ENCODE peak calls at places on chromosomes 6 and 20, in five cellular contexts. X is dorsolateral prefrontal cortex, C is fibroblast of lung, H is lower lobe of right lung, O is right cardiac atrium. Q is an unnamed sample.
A peak's percentile ranks its signal among the peaks of the same experiment; 100 is the strongest.

GRCh38 chr20:35600176-35600995 is 15.2 kb upstream of the SPAG4 start:
- DNase-seq in O (no peak), C (no peak), X (no peak), H (no peak), Q (no peak)

GRCh38 chr20:2771631-2772080 is 28.8 kb downstream of the CPXM1 start:
- DNase-seq in C (no peak), X (no peak), O (no peak), H (no peak), Q (no peak)

GRCh38 chr6:144153260-144153659 is 2.9 kb downstream of the STX11 start:
- DNase-seq in X (no peak), H (no peak), O (no peak), C (no peak), Q (peak; percentile 16)

GRCh38 chr6:155442562-155442961 is 13.1 kb downstream of the NOX3 start:
- DNase-seq in C (no peak), H (no peak), X (no peak), O (no peak), Q (no peak)

GRCh38 chr6:22231616-22232015 is 65.2 kb downstream of the PRL start:
- DNase-seq in O (no peak), C (no peak), X (no peak), H (no peak), Q (no peak)

GRCh38 chr6:46219661-46220060 is 48.9 kb upstream of the ENPP5 start:
- DNase-seq in X (no peak), C (no peak), O (no peak), H (no peak), Q (no peak)

GRCh38 chr6:163897030-163897429 is 482.5 kb downstream of the QKI start:
- DNase-seq in C (peak; percentile 69), H (no peak), O (no peak), X (no peak), Q (no peak)

GRCh38 chr6:26388014-26388413 is 5.1 kb downstream of the BTN2A2 start:
- DNase-seq in C (no peak), O (no peak), H (no peak), X (no peak), Q (no peak)

GRCh38 chr6:41707565-41708200 is 27.7 kb downstream of the TFEB start:
- DNase-seq in O (peak; percentile 77), X (peak; percentile 51), H (peak; percentile 67), C (no peak), Q (no peak)

GRCh38 chr20:49234831-49235230 is 15.6 kb downstream of the DDX27 start:
- DNase-seq in O (no peak), C (no peak), X (no peak), H (no peak), Q (no peak)

GRCh38 chr6:28880894-28881780 is 42.6 kb downstream of the TRIM27 start:
- DNase-seq in X (peak; percentile 57), H (no peak), O (peak; percentile 81), C (peak; percentile 80), Q (peak; percentile 29)

GRCh38 chr6:112302154-112302553 is 45.0 kb upstream of the RFPL4B start:
- DNase-seq in X (no peak), H (no peak), C (no peak), O (no peak), Q (no peak)

GRCh38 chr6:31479933-31480535 is 17.9 kb upstream of the MICB start:
- DNase-seq in X (peak; percentile 23), C (no peak), O (no peak), H (no peak), Q (no peak)

GRCh38 chr6:140071601-140072062 is 697.2 kb upstream of the CITED2 start:
- DNase-seq in C (peak; percentile 83), X (no peak), O (no peak), H (no peak), Q (no peak)

GRCh38 chr6:167270499-167271307 is 20.4 kb upstream of the UNC93A start:
- DNase-seq in H (no peak), O (no peak), C (no peak), X (no peak), Q (no peak)

GRCh38 chr6:42383421-42384208 is 68.1 kb downstream of the TRERF1 start:
- DNase-seq in C (no peak), X (no peak), O (no peak), H (no peak), Q (no peak)

GRCh38 chr6:161353208-161353613 is 79.3 kb upstream of the AGPAT4 start:
- DNase-seq in H (no peak), O (no peak), C (peak; percentile 39), X (no peak), Q (peak; percentile 68)

GRCh38 chr6:156191895-156192294 is 585.3 kb upstream of the ARID1B start:
- DNase-seq in O (no peak), X (no peak), H (no peak), C (no peak), Q (no peak)

GRCh38 chr6:149234051-149234962 is 83.2 kb upstream of the TAB2 start:
- DNase-seq in C (peak; percentile 27), O (no peak), X (no peak), H (no peak), Q (no peak)

GRCh38 chr6:26394289-26394688 is 7.8 kb upstream of the BTN3A1 start:
- DNase-seq in O (no peak), C (peak; percentile 76), X (no peak), H (no peak), Q (no peak)

GRCh38 chr20:2335096-2335495 is 39.3 kb downstream of the TGM3 start:
- DNase-seq in C (no peak), O (no peak), H (no peak), X (no peak), Q (no peak)

GRCh38 chr6:36598739-36599318 is 4.7 kb downstream of the SRSF3 start:
- DNase-seq in C (no peak), X (no peak), H (no peak), O (no peak), Q (no peak)

GRCh38 chr6:35427851-35428321 is 24.3 kb upstream of the FANCE start:
- DNase-seq in H (no peak), O (no peak), X (no peak), C (peak; percentile 86), Q (no peak)

GRCh38 chr6:142891454-142891853 is 53.5 kb downstream of the HIVEP2 start:
- DNase-seq in C (no peak), X (no peak), O (no peak), H (no peak), Q (no peak)

GRCh38 chr6:100620085-100620484 is 155.4 kb upstream of the SIM1 start:
- DNase-seq in C (peak; percentile 60), H (no peak), O (no peak), X (no peak), Q (no peak)

GRCh38 chr20:19284400-19285178 is 72.1 kb downstream of the SLC24A3 start:
- DNase-seq in C (no peak), O (no peak), H (no peak), X (no peak), Q (no peak)

GRCh38 chr20:37651932-37652331 is 41.9 kb upstream of the CTNNBL1 start:
- DNase-seq in X (no peak), H (peak; percentile 62), O (peak; percentile 79), C (peak; percentile 12), Q (no peak)

GRCh38 chr20:25295386-25296093 is 47.7 kb downstream of the PYGB start:
- DNase-seq in O (peak; percentile 87), X (no peak), C (no peak), H (no peak), Q (no peak)

GRCh38 chr6:160347259-160348208 is 644 bp upstream of the SLC22A3 start:
- DNase-seq in X (no peak), O (peak; percentile 39), H (peak; percentile 54), C (no peak), Q (no peak)

GRCh38 chr6:26243132-26243531 is 121.9 kb upstream of the BTN3A2 start:
- DNase-seq in X (no peak), O (no peak), H (no peak), C (no peak), Q (no peak)

DNA sequence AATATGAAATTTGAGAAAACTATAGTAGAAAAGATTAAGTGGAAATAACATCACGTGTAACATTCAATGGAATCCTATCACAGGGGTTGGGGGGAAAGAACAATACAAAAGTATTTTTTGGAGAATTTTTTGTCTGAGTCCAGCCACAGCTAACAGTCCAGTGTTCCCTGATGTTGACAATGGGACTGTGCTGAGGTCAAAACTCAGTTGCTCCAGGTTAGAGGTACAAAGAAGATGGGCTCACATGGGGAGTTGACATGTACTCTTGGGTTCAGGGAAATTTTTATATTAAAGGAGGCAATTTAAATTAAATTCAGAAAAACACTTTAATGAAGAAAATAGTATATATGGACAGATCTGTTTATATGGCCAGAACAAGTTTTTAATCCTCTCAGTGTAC is 995 bp downstream of the MYCT1 start:
- DNase-seq in X (no peak), C (no peak), O (no peak), H (no peak), Q (no peak)
- H3K27ac ChIP-seq in X (peak overlapping the region; percentile 16), C (no peak overlapping the region), O (peak overlapping the region; percentile 75), H (peak overlapping the region; percentile 63), Q (no peak overlapping the region)

GRCh38 chr6:11921017-11921438 is 91.1 kb upstream of the HIVEP1 start:
- DNase-seq in O (peak; percentile 80), X (no peak), C (peak; percentile 87), H (no peak), Q (peak; percentile 40)
- H3K27ac ChIP-seq in O (peak overlapping the region; percentile 13), X (no peak overlapping the region), C (peak overlapping the region; percentile 57), H (no peak overlapping the region), Q (no peak overlapping the region)

GRCh38 chr20:363319-364078 is 16.6 kb downstream of the NRSN2 start:
- DNase-seq in C (no peak), X (no peak), O (no peak), H (peak; percentile 36), Q (no peak)
- H3K27ac ChIP-seq in C (no peak overlapping the region), X (no peak overlapping the region), O (no peak overlapping the region), H (no peak overlapping the region), Q (no peak overlapping the region)

GRCh38 chr20:31701591-31701990 is 21.1 kb downstream of the BCL2L1 start:
- DNase-seq in H (no peak), C (no peak), X (no peak), O (no peak), Q (no peak)

GRCh38 chr20:31698243-31698802 is 24.3 kb downstream of the BCL2L1 start:
- DNase-seq in O (no peak), C (no peak), X (no peak), H (no peak), Q (no peak)

GRCh38 chr20:31698803-31699718 is 23.6 kb downstream of the BCL2L1 start:
- DNase-seq in C (peak; percentile 95), X (no peak), H (peak; percentile 55), O (no peak), Q (peak; percentile 51)

GRCh38 chr20:31700747-31701146 is 21.9 kb downstream of the BCL2L1 start:
- DNase-seq in H (no peak), O (no peak), C (no peak), X (no peak), Q (no peak)

DNA sequence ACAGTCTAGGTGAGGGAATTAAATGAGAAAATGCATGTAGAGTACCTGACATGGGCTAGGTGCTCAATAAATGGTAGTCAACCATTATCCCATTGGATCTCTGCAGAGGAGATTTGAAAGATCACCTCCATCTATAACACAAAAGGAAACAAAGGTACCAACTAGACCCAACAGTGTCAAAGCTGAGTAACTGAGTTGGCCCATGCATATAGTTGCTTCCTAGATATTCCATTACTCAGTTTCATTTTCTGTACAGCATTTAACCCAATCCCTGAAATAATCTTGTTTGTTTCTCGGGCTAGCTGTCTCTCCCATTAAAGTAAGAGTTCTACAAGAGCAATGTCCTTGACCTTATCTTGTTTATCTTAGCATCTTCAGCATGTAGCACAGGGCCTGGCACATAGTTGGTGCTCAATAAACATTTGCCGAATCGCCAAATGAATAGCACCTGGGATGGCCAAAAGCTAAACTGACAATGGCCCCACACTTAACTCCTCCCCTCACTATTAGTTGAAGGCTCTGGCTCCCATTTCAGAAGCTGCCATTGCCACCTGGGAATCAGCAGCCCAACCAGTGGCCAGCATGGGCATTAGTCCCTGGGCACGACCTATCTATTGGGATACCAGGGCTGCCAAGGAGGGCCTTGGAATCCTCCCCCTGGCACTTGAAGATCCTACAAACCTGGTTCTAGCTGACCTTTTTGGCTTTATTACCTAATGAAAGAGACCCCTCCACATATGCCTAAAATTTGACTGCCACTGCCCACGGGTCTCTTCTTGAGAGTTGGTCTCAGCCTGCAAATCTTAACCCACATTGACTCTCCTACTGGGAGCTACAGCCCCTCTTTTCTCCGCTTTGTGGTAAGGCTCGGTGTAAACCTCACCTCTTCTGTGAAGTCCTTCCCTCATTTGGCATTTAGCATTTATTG is 22.6 kb downstream of the BCL2L1 start:
- DNase-seq in O (no peak), H (no peak), C (no peak), X (no peak), Q (no peak)
- H3K27ac ChIP-seq in O (peak overlapping the region; percentile 89), H (peak overlapping the region; percentile 85), C (peak overlapping the region; percentile 95), X (peak overlapping the region; percentile 92), Q (peak overlapping the region; percentile 80)